ENCODE peak calls at places on chromosomes 16 and 17, in four cellular contexts. W is GM06990, S is RWPE1, A is astrocyte of the spinal cord. R is an unnamed sample.
A peak's percentile ranks its signal among the peaks of the same experiment; 100 is the strongest.

GRCh38 chr17:51692917-51693316 is 432.6 kb downstream of the UTP18 start:
- DNase-seq in A (no peak), W (no peak), S (no peak), R (no peak)

GRCh38 chr17:1011760-1012735 is 15.1 kb downstream of the TIMM22 start:
- DNase-seq in A (no peak), S (no peak), W (no peak), R (no peak)

GRCh38 chr16:87789437-87790277 is 23.9 kb upstream of the KLHDC4 start:
- DNase-seq in A (peak; percentile 37), W (no peak), S (peak; percentile 94), R (no peak)

GRCh38 chr16:79554912-79555311 is 45.6 kb downstream of the MAF start:
- DNase-seq in A (no peak), W (no peak), S (no peak), R (no peak)

GRCh38 chr17:75492555-75493168 is 22.7 kb downstream of the CASKIN2 start:
- DNase-seq in W (no peak), S (no peak), A (no peak), R (no peak)

GRCh38 chr17:55811536-55811935 is 60.7 kb downstream of the PCTP start:
- DNase-seq in S (no peak), W (no peak), A (no peak), R (no peak)

GRCh38 chr17:29565643-29566472 is 979 bp downstream of the ABHD15 start:
- DNase-seq in A (no peak), W (peak; percentile 83), S (no peak), R (peak; percentile 62)

GRCh38 chr16:84720180-84720579 is 20.4 kb downstream of the USP10 start:
- DNase-seq in A (peak; percentile 65), W (no peak), S (no peak), R (no peak)

GRCh38 chr17:68446626-68447041 is 10.7 kb downstream of the WIPI1 start:
- DNase-seq in S (no peak), W (no peak), A (no peak), R (no peak)

GRCh38 chr16:50297301-50298074 is 31.1 kb downstream of the ADCY7 start:
- DNase-seq in W (peak; percentile 6), A (no peak), S (no peak), R (no peak)

GRCh38 chr17:32958418-32958817 is 30.5 kb downstream of the TMEM98 start:
- DNase-seq in S (no peak), A (no peak), W (no peak), R (no peak)
- TF ChIP-seq CTCF in S (no peak), A (no peak), W (no peak), R (no peak)

GRCh38 chr17:33925650-33926049 is 329.4 kb upstream of the CCL2 start:
- DNase-seq in A (no peak), W (no peak), S (no peak), R (no peak)

GRCh38 chr17:33922971-33923370 is 332.1 kb upstream of the CCL2 start:
- DNase-seq in S (no peak), A (no peak), W (no peak), R (no peak)

GRCh38 chr17:33924105-33924504 is 331.0 kb upstream of the CCL2 start:
- DNase-seq in A (no peak), S (no peak), W (no peak), R (no peak)

GRCh38 chr17:33929181-33929724 is 325.8 kb upstream of the CCL2 start:
- DNase-seq in S (no peak), W (no peak), A (no peak), R (no peak)

GRCh38 chr17:33927732-33928133 is 327.4 kb upstream of the CCL2 start:
- DNase-seq in S (peak; percentile 60), W (no peak), A (no peak), R (peak; percentile 23)
- TF ChIP-seq CTCF in S (no peak), W (peak; percentile 58), A (no peak), R (peak; percentile 35)

DNA sequence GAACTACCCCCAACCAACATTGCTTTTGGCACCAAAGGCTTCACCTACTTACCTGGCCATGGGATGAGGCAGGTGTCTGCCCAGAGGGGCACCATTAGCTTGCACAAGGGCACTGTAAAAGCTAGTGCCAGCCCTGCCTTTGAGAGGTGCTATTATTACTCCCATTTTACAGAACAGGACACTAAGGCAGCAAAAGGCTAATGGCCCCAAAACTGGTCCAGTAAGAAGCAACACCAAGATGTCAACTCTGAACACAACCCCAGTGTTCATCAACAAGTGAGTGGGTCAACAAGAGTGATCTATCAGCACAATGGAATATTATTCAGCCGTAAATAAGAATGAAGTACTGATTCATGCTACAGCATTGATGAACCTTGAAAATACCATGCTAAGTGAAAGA is 7.7 kb upstream of the USP7 start:
- DNase-seq in S (no peak), A (no peak), W (no peak), R (no peak)
- TF ChIP-seq CTCF in S (no peak), A (no peak), W (no peak), R (no peak)

GRCh38 chr16:29961479-29962343 is at the start of gene TMEM219:
- DNase-seq in W (peak; percentile 96), A (peak; percentile 88), S (peak; percentile 90), R (peak; percentile 99)
- TF ChIP-seq CTCF in W (peak; percentile 28), A (peak; percentile 45), S (peak; percentile 30), R (no peak)

GRCh38 chr16:3028716-3029319 is 5.0 kb downstream of the THOC6 start:
- DNase-seq in A (no peak), S (no peak), W (no peak), R (no peak)
- TF ChIP-seq CTCF in A (no peak), S (no peak), W (no peak), R (no peak)

DNA sequence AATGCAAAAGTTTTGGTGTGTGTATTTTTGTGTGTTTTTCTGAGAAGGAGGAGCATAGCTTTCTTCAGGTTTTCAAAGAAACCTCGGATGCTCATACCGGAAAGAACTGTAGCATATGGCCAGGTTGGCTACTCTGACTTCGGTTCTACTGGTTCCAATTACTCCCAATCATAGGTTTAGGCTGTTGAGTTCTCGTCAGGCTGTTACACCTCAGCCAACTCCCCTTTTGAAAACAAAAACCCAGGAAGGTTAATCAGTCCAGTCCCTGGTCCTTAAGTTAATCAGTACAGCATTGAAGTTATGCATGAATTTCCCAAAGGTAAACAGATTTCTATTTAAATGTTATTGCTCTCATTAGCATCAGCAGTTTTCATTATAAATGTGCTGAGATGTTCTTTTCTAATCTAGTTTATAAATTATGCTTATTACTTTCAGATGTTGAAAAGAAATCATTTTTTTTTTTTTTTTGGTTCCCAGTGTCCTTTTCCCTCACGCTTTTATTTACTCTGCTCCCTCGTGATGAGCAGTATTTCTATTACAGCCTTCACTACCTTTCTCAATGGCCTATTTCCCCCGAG is 111.0 kb downstream of the NPIPB5 start:
- DNase-seq in W (no peak), S (no peak), A (no peak), R (no peak)
- TF ChIP-seq CTCF in W (no peak), S (no peak), A (no peak), R (no peak)

GRCh38 chr17:45740553-45741330 is 43.4 kb upstream of the CRHR1 start:
- DNase-seq in S (peak; percentile 82), W (no peak), A (peak; percentile 9), R (peak; percentile 40)
- TF ChIP-seq CTCF in S (no peak), W (no peak), A (no peak), R (no peak)

DNA sequence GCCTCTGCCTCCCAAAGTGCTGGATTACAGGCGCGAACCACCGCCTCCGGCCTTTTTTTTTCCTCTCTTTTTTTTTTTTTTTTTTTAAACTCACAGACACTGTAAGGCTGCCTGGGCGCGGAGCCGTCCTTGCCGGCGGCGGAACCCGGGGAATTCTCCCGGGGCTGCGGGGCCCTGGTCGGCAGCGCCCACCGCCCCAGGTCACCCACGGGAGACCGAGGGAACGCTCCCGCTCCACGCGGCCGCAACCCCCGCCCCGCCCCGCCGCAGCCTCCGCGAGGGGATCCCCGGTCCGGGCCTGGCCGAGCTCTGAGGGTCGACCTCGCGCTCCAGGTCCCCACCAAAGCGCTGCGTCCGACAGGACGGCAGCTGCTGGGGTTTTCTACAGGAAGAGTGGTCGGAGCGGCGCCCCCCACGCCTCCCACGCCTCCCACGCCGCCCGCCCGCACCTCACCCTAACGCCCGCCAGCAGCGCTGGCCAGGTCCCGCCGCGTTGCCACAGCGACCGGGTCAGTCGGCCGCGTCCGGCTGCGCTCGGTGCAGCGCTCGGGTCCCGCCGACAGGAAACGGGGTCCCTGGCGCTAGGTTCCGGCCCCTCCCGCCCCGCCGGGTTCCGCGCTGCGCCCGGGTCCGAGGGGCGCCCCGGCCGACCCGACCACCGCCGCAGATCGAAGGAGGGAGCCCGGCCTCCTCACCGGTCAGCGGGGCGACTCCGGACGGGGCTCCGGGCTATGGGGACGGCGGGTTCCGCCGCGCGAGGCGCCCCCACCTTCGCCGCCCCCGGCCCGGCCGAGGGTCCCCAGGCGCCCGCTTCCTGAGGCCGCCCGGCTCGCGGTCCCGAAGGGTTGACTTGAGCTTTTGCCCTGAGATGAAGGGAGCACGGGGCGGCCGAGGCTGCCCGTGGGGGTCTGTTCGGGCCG is at the start of gene CCDC57:
- DNase-seq in S (peak; percentile 76), A (peak; percentile 68), W (peak; percentile 89), R (peak; percentile 95)
- TF ChIP-seq CTCF in S (no peak), A (no peak), W (no peak), R (no peak)

R was measured in GM10248.